ENCODE peak calls at places on chromosomes 7 and 10, in seven cellular contexts. I, Y, Z, Q, R, X and U are unnamed samples.

GRCh38 chr7:28112056-28112455 is 68.5 kb downstream of the JAZF1 start:
- DNase-seq in I (no peak), Y (no peak), Z (no peak), Q (peak), R (no peak), X (no peak), U (no peak)

GRCh38 chr10:69318997-69319727 is 40.9 kb downstream of the HK1 start:
- DNase-seq in I (peak), Y (peak), Z (peak), Q (peak), R (peak), X (peak), U (peak)

GRCh38 chr7:83036721-83037380 is 125.8 kb downstream of the PCLO start:
- DNase-seq in I (no peak), Y (no peak), Z (no peak), Q (no peak), R (no peak), X (no peak), U (no peak)

GRCh38 chr10:117246997-117247667 is 6.2 kb downstream of the SLC18A2 start:
- DNase-seq in I (no peak), Y (no peak), Z (no peak), Q (no peak), R (no peak), X (no peak), U (no peak)

GRCh38 chr7:8065356-8065813 is 96.8 kb downstream of the GLCCI1 start:
- DNase-seq in I (no peak), Y (no peak), Z (no peak), Q (peak), R (no peak), X (no peak), U (no peak)

GRCh38 chr7:23467281-23467680 is 3.0 kb downstream of the IGF2BP3 start:
- DNase-seq in I (no peak), Y (no peak), Z (no peak), Q (peak), R (no peak), X (no peak), U (no peak)

GRCh38 chr7:104967595-104967994 is 46.4 kb upstream of the KMT2E start:
- DNase-seq in I (no peak), Y (no peak), Z (no peak), Q (peak), R (no peak), X (no peak), U (no peak)

GRCh38 chr10:71963756-71964668 is at the start of gene CHST3:
- DNase-seq in I (no peak), Y (peak), Z (peak), Q (peak), R (peak), X (no peak), U (no peak)

GRCh38 chr7:139494835-139495568 is 11.5 kb upstream of the KLRG2 start:
- DNase-seq in I (peak), Y (no peak), Z (no peak), Q (no peak), R (no peak), X (no peak), U (no peak)

GRCh38 chr10:76433161-76434005 is 1002.0 kb downstream of the LRMDA start:
- DNase-seq in I (no peak), Y (peak), Z (no peak), Q (no peak), R (no peak), X (no peak), U (no peak)